ENCODE peak calls at places on chromosomes 4 and X, in six cellular contexts. One of them, this sample, is unnamed. For H3K27me3 and H3K36me3, the result is how much of the 10 kb centered on the place peaks cover.

GRCh38 chr4:89745708-89746107 is 91.3 kb downstream of the SNCA start:
- DNase-seq in astrocyte: no peak
- DNase-seq in WERI-Rb-1: no peak
- DNase-seq in stomach: no peak
- DNase-seq in Panc1: no peak
- DNase-seq in heart left ventricle: no peak
- DNase-seq in this sample: no peak

GRCh38 chr4:36812153-36812552 is 432.4 kb upstream of the NWD2 start:
- DNase-seq in stomach: no peak
- DNase-seq in astrocyte: no peak
- DNase-seq in WERI-Rb-1: no peak
- DNase-seq in Panc1: no peak
- DNase-seq in heart left ventricle: no peak
- DNase-seq in this sample: no peak

GRCh38 chrX:24150051-24150790 is 692 bp downstream of the ZFX start:
- DNase-seq in Panc1: no peak
- DNase-seq in astrocyte: peak
- DNase-seq in heart left ventricle: peak
- DNase-seq in WERI-Rb-1: peak
- DNase-seq in stomach: peak
- DNase-seq in this sample: peak

GRCh38 chrX:97389761-97390192 is 506.1 kb downstream of the RPA4 start:
- DNase-seq in stomach: no peak
- DNase-seq in heart left ventricle: no peak
- DNase-seq in astrocyte: peak
- DNase-seq in Panc1: no peak
- DNase-seq in WERI-Rb-1: no peak
- DNase-seq in this sample: no peak

GRCh38 chr4:38802561-38803355 is 1.8 kb downstream of the TLR1 start:
- DNase-seq in stomach: no peak
- DNase-seq in Panc1: no peak
- DNase-seq in WERI-Rb-1: no peak
- DNase-seq in heart left ventricle: no peak
- DNase-seq in astrocyte: no peak
- DNase-seq in this sample: no peak

GRCh38 chr4:148964456-148964855 is 522.2 kb upstream of the NR3C2 start:
- DNase-seq in astrocyte: no peak
- DNase-seq in Panc1: no peak
- DNase-seq in heart left ventricle: no peak
- DNase-seq in stomach: no peak
- DNase-seq in WERI-Rb-1: peak
- DNase-seq in this sample: no peak

GRCh38 chr4:62474802-62475201 is 1274.7 kb downstream of the ADGRL3 start:
- DNase-seq in WERI-Rb-1: no peak
- DNase-seq in astrocyte: no peak
- DNase-seq in heart left ventricle: no peak
- DNase-seq in Panc1: no peak
- DNase-seq in stomach: no peak
- DNase-seq in this sample: no peak

GRCh38 chrX:147498796-147499195 is 412.9 kb upstream of the FMR1 start:
- DNase-seq in heart left ventricle: no peak
- DNase-seq in stomach: no peak
- DNase-seq in WERI-Rb-1: no peak
- DNase-seq in Panc1: no peak
- DNase-seq in astrocyte: no peak
- DNase-seq in this sample: no peak

GRCh38 chr4:39330353-39330752 is 35.8 kb downstream of the RFC1 start:
- DNase-seq in WERI-Rb-1: no peak
- DNase-seq in stomach: no peak
- DNase-seq in Panc1: no peak
- DNase-seq in heart left ventricle: no peak
- DNase-seq in astrocyte: no peak
- DNase-seq in this sample: no peak

GRCh38 chrX:109707322-109707721 is 25.7 kb downstream of the ACSL4 start:
- DNase-seq in stomach: no peak
- DNase-seq in WERI-Rb-1: no peak
- DNase-seq in heart left ventricle: peak
- DNase-seq in astrocyte: no peak
- DNase-seq in Panc1: no peak
- DNase-seq in this sample: no peak

GRCh38 chr4:101961144-101961543 is 170.6 kb downstream of the BANK1 start:
- DNase-seq in heart left ventricle: no peak
- DNase-seq in astrocyte: peak
- DNase-seq in Panc1: no peak
- DNase-seq in stomach: no peak
- DNase-seq in WERI-Rb-1: no peak
- DNase-seq in this sample: no peak

GRCh38 chr4:105208556-105208955 is 61.9 kb downstream of the TET2 start:
- DNase-seq in astrocyte: no peak
- DNase-seq in heart left ventricle: no peak
- DNase-seq in WERI-Rb-1: no peak
- DNase-seq in stomach: no peak
- DNase-seq in Panc1: no peak
- DNase-seq in this sample: no peak

GRCh38 chrX:43881410-43882293 is 598 bp downstream of the MAOB start:
- DNase-seq in WERI-Rb-1: no peak
- DNase-seq in stomach: no peak
- DNase-seq in heart left ventricle: no peak
- DNase-seq in Panc1: no peak
- DNase-seq in astrocyte: no peak
- DNase-seq in this sample: no peak

GRCh38 chr4:176377705-176378302 is 58.0 kb downstream of the SPCS3 start:
- DNase-seq in heart left ventricle: no peak
- DNase-seq in WERI-Rb-1: no peak
- DNase-seq in stomach: no peak
- DNase-seq in astrocyte: peak
- DNase-seq in Panc1: no peak
- DNase-seq in this sample: no peak

GRCh38 chr4:8761824-8762205 is 109.8 kb downstream of the HMX1 start:
- DNase-seq in heart left ventricle: no peak
- DNase-seq in Panc1: no peak
- DNase-seq in WERI-Rb-1: no peak
- DNase-seq in astrocyte: no peak
- DNase-seq in stomach: no peak
- DNase-seq in this sample: peak

GRCh38 chr4:8760561-8760960 is 111.1 kb downstream of the HMX1 start:
- DNase-seq in stomach: no peak
- DNase-seq in astrocyte: no peak
- DNase-seq in WERI-Rb-1: no peak
- DNase-seq in Panc1: no peak
- DNase-seq in heart left ventricle: no peak
- DNase-seq in this sample: peak

GRCh38 chr4:8759987-8760386 is 111.7 kb downstream of the HMX1 start:
- DNase-seq in heart left ventricle: no peak
- DNase-seq in WERI-Rb-1: no peak
- DNase-seq in astrocyte: no peak
- DNase-seq in Panc1: no peak
- DNase-seq in stomach: no peak
- DNase-seq in this sample: peak

GRCh38 chr4:8762356-8762755 is 109.3 kb downstream of the HMX1 start:
- DNase-seq in heart left ventricle: no peak
- DNase-seq in WERI-Rb-1: no peak
- DNase-seq in astrocyte: no peak
- DNase-seq in Panc1: no peak
- DNase-seq in stomach: no peak
- DNase-seq in this sample: peak

DNA sequence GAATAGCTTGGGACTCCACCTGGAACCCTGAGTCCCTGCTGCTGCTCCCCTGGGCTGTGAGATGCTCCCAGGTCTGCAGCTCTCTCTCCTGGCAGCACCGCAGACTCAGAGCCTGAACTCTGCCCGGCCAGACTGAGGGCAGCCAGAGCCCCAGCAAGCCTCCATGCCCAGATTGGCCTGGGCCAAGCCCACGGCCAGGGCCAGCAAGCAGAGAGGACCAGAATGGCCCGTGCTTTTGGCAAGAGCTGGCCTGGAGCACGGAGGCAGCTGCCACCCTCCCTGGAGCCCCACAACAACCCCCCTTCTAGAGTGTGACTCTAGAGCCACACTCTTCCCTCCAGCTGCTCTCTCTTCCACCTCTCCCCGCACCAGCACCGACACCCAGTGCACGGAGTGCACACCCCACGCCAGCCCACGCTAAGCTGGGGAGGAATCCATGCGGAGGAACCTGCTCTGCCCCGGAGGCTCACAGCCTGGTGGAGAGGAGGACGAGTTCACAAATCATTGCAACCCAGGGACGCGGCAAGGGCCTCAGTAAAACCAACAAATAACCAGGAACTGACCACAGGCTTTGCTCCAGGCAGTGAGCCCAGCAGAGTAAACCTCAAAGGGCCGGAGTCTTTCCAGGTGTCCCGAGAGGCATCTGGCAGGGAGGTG is 110.3 kb downstream of the HMX1 start:
- DNase-seq in stomach: no peak
- DNase-seq in astrocyte: no peak
- DNase-seq in Panc1: no peak
- DNase-seq in WERI-Rb-1: no peak
- DNase-seq in heart left ventricle: no peak
- DNase-seq in this sample: peak
- H3K27me3 ChIP-seq in stomach: under half
- H3K27me3 ChIP-seq in astrocyte: under half
- H3K27me3 ChIP-seq in Panc1: under half
- H3K27me3 ChIP-seq in WERI-Rb-1: under half
- H3K27me3 ChIP-seq in heart left ventricle: under half
- H3K27me3 ChIP-seq in this sample: under half

DNA sequence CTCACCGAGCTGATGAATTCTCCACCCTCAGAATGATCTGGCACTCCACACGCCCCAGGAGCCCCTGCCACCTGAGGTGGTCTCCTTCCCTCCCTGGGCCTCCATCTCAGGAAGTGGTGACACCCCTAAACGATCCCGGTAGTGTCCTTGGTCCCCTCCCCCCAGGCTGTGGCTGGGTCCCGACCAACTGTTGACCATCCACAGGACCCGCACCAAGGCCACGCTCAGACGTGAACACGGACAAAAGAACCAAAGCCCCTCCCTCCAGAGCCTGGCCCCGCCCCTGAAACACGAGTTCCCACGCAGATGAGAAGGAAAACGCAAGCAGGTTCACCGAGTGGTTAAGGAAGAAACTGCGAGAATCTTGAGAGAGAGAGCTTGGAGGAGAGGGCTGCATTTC is 16.6 kb downstream of the LRPAP1 start:
- DNase-seq in heart left ventricle: no peak
- DNase-seq in astrocyte: no peak
- DNase-seq in WERI-Rb-1: no peak
- DNase-seq in stomach: no peak
- DNase-seq in Panc1: no peak
- DNase-seq in this sample: peak
- H3K36me3 ChIP-seq in heart left ventricle: half or more
- H3K36me3 ChIP-seq in astrocyte: under half
- H3K36me3 ChIP-seq in WERI-Rb-1: half or more
- H3K36me3 ChIP-seq in stomach: half or more
- H3K36me3 ChIP-seq in Panc1: under half
- H3K36me3 ChIP-seq in this sample: half or more

DNA sequence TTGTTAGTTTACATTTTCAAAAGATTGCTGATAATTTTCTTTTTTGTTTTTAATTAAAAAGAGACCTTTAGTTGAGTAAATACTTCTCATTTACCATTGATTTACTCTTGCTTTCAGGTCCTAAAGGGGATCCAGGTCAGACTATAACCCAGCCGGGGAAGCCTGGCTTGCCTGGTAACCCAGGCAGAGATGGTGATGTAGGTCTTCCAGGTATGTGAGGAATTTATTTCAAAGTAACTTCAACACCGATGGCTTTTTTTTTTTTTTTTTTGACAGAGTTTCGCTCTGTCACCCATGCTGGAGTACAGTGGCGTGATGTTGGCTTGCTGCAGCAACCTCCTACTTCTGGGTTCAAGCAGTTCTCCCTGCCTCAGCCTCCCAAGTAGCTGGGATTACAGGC is 135.1 kb downstream of the IRS4 start:
- DNase-seq in heart left ventricle: no peak
- DNase-seq in astrocyte: no peak
- DNase-seq in Panc1: no peak
- DNase-seq in stomach: no peak
- DNase-seq in WERI-Rb-1: no peak
- DNase-seq in this sample: no peak
- TF ChIP-seq CTCF in heart left ventricle: no peak
- TF ChIP-seq CTCF in astrocyte: no peak
- TF ChIP-seq CTCF in Panc1: no peak
- TF ChIP-seq CTCF in stomach: no peak
- TF ChIP-seq CTCF in WERI-Rb-1: no peak
- TF ChIP-seq CTCF in this sample: no peak

GRCh38 chr4:173539986-173540385 is 10.0 kb upstream of the HAND2 start:
- DNase-seq in astrocyte: no peak
- DNase-seq in Panc1: no peak
- DNase-seq in WERI-Rb-1: no peak
- DNase-seq in heart left ventricle: no peak
- DNase-seq in stomach: no peak
- DNase-seq in this sample: no peak

GRCh38 chr4:173536808-173537429 is 6.9 kb upstream of the HAND2 start:
- DNase-seq in stomach: no peak
- DNase-seq in WERI-Rb-1: no peak
- DNase-seq in astrocyte: no peak
- DNase-seq in heart left ventricle: no peak
- DNase-seq in Panc1: no peak
- DNase-seq in this sample: peak

GRCh38 chr4:173538903-173539445 is 8.9 kb upstream of the HAND2 start:
- DNase-seq in Panc1: no peak
- DNase-seq in WERI-Rb-1: no peak
- DNase-seq in stomach: no peak
- DNase-seq in astrocyte: no peak
- DNase-seq in heart left ventricle: no peak
- DNase-seq in this sample: no peak

GRCh38 chr4:173537628-173538147 is 7.7 kb upstream of the HAND2 start:
- DNase-seq in astrocyte: no peak
- DNase-seq in stomach: no peak
- DNase-seq in WERI-Rb-1: no peak
- DNase-seq in heart left ventricle: no peak
- DNase-seq in Panc1: no peak
- DNase-seq in this sample: peak

DNA sequence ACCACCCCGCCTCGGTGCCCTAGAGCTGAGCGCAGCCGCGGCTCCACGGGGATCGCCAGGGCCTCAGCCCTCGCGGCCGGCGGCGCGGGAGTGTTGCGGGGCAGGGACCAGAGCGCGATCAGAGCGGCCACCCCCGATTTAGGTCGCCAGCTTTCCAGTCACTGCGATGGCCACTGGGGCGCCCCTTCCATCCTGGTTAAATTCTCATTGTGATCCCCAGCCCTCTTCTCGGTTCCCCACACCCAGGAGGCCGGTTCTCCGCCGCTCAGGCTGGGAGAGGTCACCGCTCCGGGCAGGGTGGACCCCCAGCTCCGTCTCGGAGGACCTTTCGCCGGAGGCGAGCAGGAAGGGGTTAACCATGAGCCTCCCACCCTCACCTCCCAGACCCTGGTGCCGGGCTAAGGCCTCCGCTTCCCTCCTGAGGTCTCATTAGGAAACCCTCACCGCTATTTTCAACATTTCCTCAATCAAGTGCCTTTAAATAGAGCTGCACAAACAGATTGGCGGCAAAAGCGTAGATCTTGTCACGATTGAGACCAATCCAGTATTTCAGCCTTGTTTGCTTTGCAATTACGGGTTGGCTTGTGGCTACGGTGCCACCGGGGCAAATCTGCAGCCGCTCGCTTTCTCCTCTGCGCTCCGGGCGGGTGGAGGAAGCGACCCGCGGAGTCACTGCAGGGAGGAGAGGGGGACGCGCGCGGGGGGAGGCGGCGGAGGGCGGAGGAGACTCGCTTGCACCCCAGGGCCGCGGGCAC is 8.3 kb upstream of the HAND2 start:
- DNase-seq in heart left ventricle: peak
- DNase-seq in astrocyte: no peak
- DNase-seq in WERI-Rb-1: no peak
- DNase-seq in Panc1: no peak
- DNase-seq in stomach: no peak
- DNase-seq in this sample: peak
- H3K27me3 ChIP-seq in heart left ventricle: under half
- H3K27me3 ChIP-seq in astrocyte: half or more
- H3K27me3 ChIP-seq in WERI-Rb-1: under half
- H3K27me3 ChIP-seq in Panc1: under half
- H3K27me3 ChIP-seq in stomach: under half
- H3K27me3 ChIP-seq in this sample: under half

This sample was measured in BE2C.